ENCODE peak calls at places on chromosomes 16 and 17, in eight cellular contexts. A, T, D, U, L, C, V and N are unnamed samples.

GRCh38 chr17:76575570-76575969 is 10.1 kb downstream of the ST6GALNAC2 start:
- DNase-seq in A (no peak), T (no peak), D (no peak), U (no peak), L (peak), C (no peak), V (no peak), N (no peak)

GRCh38 chr17:70099884-70100283 is 24.9 kb downstream of the KCNJ16 start:
- DNase-seq in A (no peak), T (no peak), D (no peak), U (no peak), L (no peak), C (no peak), V (no peak), N (no peak)

GRCh38 chr17:10616502-10617119 is 40.5 kb downstream of the MYH3 start:
- DNase-seq in A (peak), T (peak), D (peak), U (peak), L (peak), C (no peak), V (peak), N (peak)

GRCh38 chr16:53999841-54000240 is 286.7 kb downstream of the IRX3 start:
- DNase-seq in A (no peak), T (no peak), D (no peak), U (no peak), L (no peak), C (peak), V (no peak), N (no peak)

GRCh38 chr16:66856801-66857200 is 12.6 kb downstream of the CA7 start:
- DNase-seq in A (no peak), T (no peak), D (no peak), U (no peak), L (no peak), C (no peak), V (no peak), N (no peak)

GRCh38 chr17:62755139-62755851 is 52.8 kb downstream of the MARCHF10 start:
- DNase-seq in A (no peak), T (no peak), D (no peak), U (no peak), L (no peak), C (no peak), V (no peak), N (no peak)

GRCh38 chr17:68955181-68955841 is at the start of gene ABCA8:
- DNase-seq in A (no peak), T (no peak), D (no peak), U (no peak), L (no peak), C (no peak), V (no peak), N (no peak)

GRCh38 chr17:34161600-34161999 is 93.5 kb upstream of the CCL2 start:
- DNase-seq in A (no peak), T (no peak), D (no peak), U (no peak), L (no peak), C (no peak), V (no peak), N (no peak)

GRCh38 chr17:81517339-81518112 is 4.9 kb upstream of the ACTG1 start:
- DNase-seq in A (no peak), T (peak), D (peak), U (no peak), L (peak), C (no peak), V (no peak), N (no peak)

GRCh38 chr17:63955791-63956190 is 16.9 kb downstream of the SCN4A start:
- DNase-seq in A (no peak), T (no peak), D (no peak), U (no peak), L (no peak), C (no peak), V (no peak), N (no peak)

GRCh38 chr16:24975428-24975889 is 39.7 kb downstream of the ARHGAP17 start:
- DNase-seq in A (no peak), T (peak), D (no peak), U (no peak), L (no peak), C (no peak), V (peak), N (no peak)

GRCh38 chr17:8076502-8077266 is 10.8 kb downstream of the ALOX12B start:
- DNase-seq in A (no peak), T (no peak), D (no peak), U (no peak), L (peak), C (no peak), V (no peak), N (no peak)

GRCh38 chr16:56029026-56029425 is 153.9 kb upstream of the CES5A start:
- DNase-seq in A (no peak), T (no peak), D (no peak), U (no peak), L (no peak), C (no peak), V (no peak), N (no peak)

GRCh38 chr17:1918346-1919021 is 88.7 kb downstream of the RPA1 start:
- DNase-seq in A (no peak), T (no peak), D (no peak), U (no peak), L (no peak), C (no peak), V (no peak), N (no peak)